ENCODE peak calls at places on chromosome 20, in four cellular contexts. I, S, C and K are unnamed samples.

GRCh38 chr20:16828666-16829305 is 80.6 kb downstream of the OTOR start:
- DNase-seq in S (no peak), I (no peak), C (no peak), K (no peak)

GRCh38 chr20:13321416-13321815 is 100.3 kb downstream of the ISM1 start:
- DNase-seq in C (no peak), S (no peak), I (no peak), K (no peak)

GRCh38 chr20:54662064-54662463 is 186.7 kb downstream of the DOK5 start:
- DNase-seq in C (no peak), S (peak; percentile 41), I (no peak), K (no peak)

GRCh38 chr20:40798066-40798465 is 109.0 kb upstream of the MAFB start:
- DNase-seq in I (no peak), C (no peak), S (no peak), K (no peak)

GRCh38 chr20:50601511-50602431 is 89.6 kb downstream of the RIPOR3 start:
- DNase-seq in C (no peak), I (no peak), S (no peak), K (no peak)

GRCh38 chr20:40689100-40689942 is at the start of gene MAFB:
- DNase-seq in S (peak; percentile 88), C (peak; percentile 97), I (peak; percentile 93), K (no peak)

GRCh38 chr20:61582196-61582923 is 330.3 kb downstream of the CDH4 start:
- DNase-seq in C (peak; percentile 15), S (no peak), I (no peak), K (no peak)

GRCh38 chr20:37692447-37693166 is 1.2 kb upstream of the CTNNBL1 start:
- DNase-seq in I (no peak), C (no peak), S (no peak), K (no peak)

GRCh38 chr20:36950432-36951197 is 893 bp downstream of the SAMHD1 start:
- DNase-seq in S (peak; percentile 45), C (no peak), I (no peak), K (peak; percentile 42)

GRCh38 chr20:16573011-16573965 is at the start of gene KIF16B:
- DNase-seq in I (peak; percentile 90), C (peak; percentile 95), S (peak; percentile 96), K (peak; percentile 73)

GRCh38 chr20:381581-382290 is 1.2 kb downstream of the TRIB3 start:
- DNase-seq in S (peak; percentile 78), I (peak; percentile 66), C (peak; percentile 82), K (peak; percentile 62)

GRCh38 chr20:6994452-6994851 is 227.0 kb downstream of the BMP2 start:
- DNase-seq in C (no peak), S (no peak), I (no peak), K (no peak)

GRCh38 chr20:20603339-20603990 is 109.0 kb downstream of the RALGAPA2 start:
- DNase-seq in I (no peak), C (no peak), S (no peak), K (no peak)

GRCh38 chr20:10673176-10673830 is 496 bp downstream of the JAG1 start:
- DNase-seq in C (peak; percentile 64), S (no peak), I (no peak), K (no peak)

GRCh38 chr20:51700809-51701285 is 67.3 kb downstream of the ATP9A start:
- DNase-seq in C (no peak), I (no peak), S (peak; percentile 71), K (no peak)

GRCh38 chr20:48750941-48751620 is 76.7 kb downstream of the PREX1 start:
- DNase-seq in S (peak; percentile 95), C (peak; percentile 63), I (peak; percentile 22), K (peak; percentile 45)

GRCh38 chr20:41437836-41438235 is 71.2 kb upstream of the EMILIN3 start:
- DNase-seq in C (no peak), S (no peak), I (no peak), K (no peak)

GRCh38 chr20:61941721-61942405 is 123.8 kb downstream of the TAF4 start:
- DNase-seq in C (peak; percentile 32), S (no peak), I (no peak), K (no peak)

GRCh38 chr20:51697119-51697826 is 70.9 kb downstream of the ATP9A start:
- DNase-seq in I (no peak), C (no peak), S (no peak), K (no peak)

GRCh38 chr20:46214831-46215488 is 93.3 kb downstream of the CDH22 start:
- DNase-seq in I (no peak), S (no peak), C (no peak), K (no peak)

GRCh38 chr20:56781108-56781739 is 152.1 kb downstream of the TFAP2C start:
- DNase-seq in S (no peak), I (no peak), C (peak; percentile 77), K (no peak)

GRCh38 chr20:51410586-51411325 is 131.8 kb downstream of the NFATC2 start:
- DNase-seq in C (no peak), S (no peak), I (no peak), K (no peak)

GRCh38 chr20:59579404-59580207 is 24.7 kb upstream of the PHACTR3 start:
- DNase-seq in I (no peak), C (no peak), S (no peak), K (no peak)
- H3K36me3 ChIP-seq in I (no peaks in the 10 kb centered on the region), C (no peaks in the 10 kb centered on the region), S (no peaks in the 10 kb centered on the region), K (no peaks in the 10 kb centered on the region)

GRCh38 chr20:35473684-35474083 is 18.3 kb downstream of the CEP250 start:
- DNase-seq in S (no peak), C (no peak), I (no peak), K (no peak)
- H3K36me3 ChIP-seq in S (peaks cover 3% of the 10 kb centered on the region), C (peaks cover 17% of the 10 kb centered on the region), I (peaks cover 6% of the 10 kb centered on the region), K (peaks cover 34% of the 10 kb centered on the region)

GRCh38 chr20:3864518-3864917 is 17.9 kb downstream of the MAVS start:
- DNase-seq in I (no peak), C (no peak), S (no peak), K (no peak)
- H3K36me3 ChIP-seq in I (no peaks in the 10 kb centered on the region), C (peaks cover 3% of the 10 kb centered on the region), S (peaks cover 26% of the 10 kb centered on the region), K (peaks cover 57% of the 10 kb centered on the region)

GRCh38 chr20:63747622-63748355 is 8.2 kb downstream of the SLC2A4RG start:
- DNase-seq in C (peak; percentile 46), S (no peak), I (no peak), K (no peak)
- H3K36me3 ChIP-seq in C (no peaks in the 10 kb centered on the region), S (no peaks in the 10 kb centered on the region), I (no peaks in the 10 kb centered on the region), K (peaks cover 7% of the 10 kb centered on the region)

GRCh38 chr20:25252226-25252625 is 4.3 kb downstream of the PYGB start:
- DNase-seq in I (peak; percentile 12), C (no peak), S (no peak), K (no peak)
- H3K36me3 ChIP-seq in I (no peaks in the 10 kb centered on the region), C (no peaks in the 10 kb centered on the region), S (no peaks in the 10 kb centered on the region), K (no peaks in the 10 kb centered on the region)